ENCODE peak calls at places on chromosomes 13 and 19, in four cellular contexts. Z, B, K and R are unnamed samples. For H3K9me3, the result is how much of the 10 kb centered on the place peaks cover.

GRCh38 chr19:32471811-32472210 is 66.2 kb downstream of the DPY19L3 start:
- DNase-seq in Z (no peak), B (no peak), K (no peak), R (no peak)

GRCh38 chr19:13806728-13807127 is 11.5 kb downstream of the ZSWIM4 start:
- DNase-seq in Z (no peak), B (no peak), K (no peak), R (no peak)

GRCh38 chr19:39428309-39429112 is 7.2 kb downstream of the RPS16 start:
- DNase-seq in Z (peak), B (no peak), K (peak), R (no peak)

GRCh38 chr19:3146677-3147100 is 10.9 kb downstream of the GNA15 start:
- DNase-seq in Z (no peak), B (no peak), K (no peak), R (peak)

GRCh38 chr19:4278926-4279529 is at the start of gene SHD:
- DNase-seq in Z (no peak), B (no peak), K (no peak), R (no peak)

GRCh38 chr19:38924383-38924782 is 6.2 kb downstream of the SARS2 start:
- DNase-seq in Z (no peak), B (no peak), K (no peak), R (no peak)

GRCh38 chr19:54470991-54471782 is 1.9 kb downstream of the CDC42EP5 start:
- DNase-seq in Z (no peak), B (no peak), K (no peak), R (peak)

GRCh38 chr19:48962029-48962848 is 2.9 kb upstream of the FTL start:
- DNase-seq in Z (no peak), B (no peak), K (no peak), R (peak)

GRCh38 chr13:79966039-79966438 is 374.9 kb downstream of the SPRY2 start:
- DNase-seq in Z (peak), B (no peak), K (no peak), R (no peak)

GRCh38 chr19:4522291-4523002 is 4.2 kb upstream of the PLIN4 start:
- DNase-seq in Z (no peak), B (no peak), K (no peak), R (no peak)

GRCh38 chr19:572891-573825 is 762 bp downstream of the BSG start:
- DNase-seq in Z (peak), B (peak), K (no peak), R (peak)

GRCh38 chr13:91609353-91609752 is 210.9 kb downstream of the GPC5 start:
- DNase-seq in Z (peak), B (no peak), K (no peak), R (no peak)

GRCh38 chr19:1985588-1986356 is 29.7 kb downstream of the BTBD2 start:
- DNase-seq in Z (no peak), B (no peak), K (no peak), R (no peak)

GRCh38 chr19:55300821-55301458 is 17.1 kb downstream of the BRSK1 start:
- DNase-seq in Z (no peak), B (no peak), K (peak), R (no peak)

GRCh38 chr13:91045351-91046034 is 302.0 kb upstream of the MIR17HG start:
- DNase-seq in Z (no peak), B (no peak), K (peak), R (no peak)

GRCh38 chr13:25778808-25779207 is 273.0 kb downstream of the SHISA2 start:
- DNase-seq in Z (no peak), B (no peak), K (no peak), R (no peak)

GRCh38 chr13:110771194-110771593 is 57.7 kb downstream of the ING1 start:
- DNase-seq in Z (peak), B (no peak), K (no peak), R (no peak)

GRCh38 chr19:19405919-19406877 is 723 bp downstream of the GATAD2A start:
- DNase-seq in Z (peak), B (peak), K (peak), R (peak)

GRCh38 chr19:33606556-33606955 is 15.2 kb upstream of the CHST8 start:
- DNase-seq in Z (no peak), B (no peak), K (no peak), R (no peak)

GRCh38 chr19:3554254-3555083 is 2.9 kb downstream of the MFSD12 start:
- DNase-seq in Z (no peak), B (no peak), K (no peak), R (peak)

GRCh38 chr13:106143930-106144709 is 391.3 kb downstream of the EFNB2 start:
- DNase-seq in Z (no peak), B (peak), K (no peak), R (peak)

GRCh38 chr13:37074703-37075102 is 15.2 kb upstream of the SUPT20H start:
- DNase-seq in Z (peak), B (peak), K (no peak), R (no peak)

GRCh38 chr13:34627905-34628682 is 314.0 kb upstream of the NBEA start:
- DNase-seq in Z (no peak), B (no peak), K (no peak), R (no peak)

GRCh38 chr13:78881746-78882145 is 222.8 kb upstream of the OBI1 start:
- DNase-seq in Z (no peak), B (no peak), K (no peak), R (no peak)

GRCh38 chr19:14507704-14508246 is 10.4 kb downstream of the DNAJB1 start:
- DNase-seq in Z (peak), B (peak), K (no peak), R (no peak)

GRCh38 chr13:83297591-83298305 is 584.5 kb downstream of the SLITRK1 start:
- DNase-seq in Z (no peak), B (no peak), K (no peak), R (no peak)

GRCh38 chr13:112263152-112263551 is 113.0 kb upstream of the SPACA7 start:
- DNase-seq in Z (no peak), B (no peak), K (no peak), R (no peak)
- H3K9me3 ChIP-seq in Z (under half), B (under half), K (under half), R (under half)

GRCh38 chr19:50187937-50188336 is 15.5 kb upstream of the MYH14 start:
- DNase-seq in Z (no peak), B (no peak), K (no peak), R (peak)
- H3K9me3 ChIP-seq in Z (under half), B (under half), K (under half), R (under half)

GRCh38 chr13:29428992-29429315 is 166.5 kb downstream of the SLC7A1 start:
- DNase-seq in Z (no peak), B (no peak), K (no peak), R (no peak)

GRCh38 chr13:29423050-29423449 is 172.4 kb downstream of the SLC7A1 start:
- DNase-seq in Z (no peak), B (no peak), K (peak), R (no peak)

GRCh38 chr13:29429496-29429895 is 166.0 kb downstream of the SLC7A1 start:
- DNase-seq in Z (no peak), B (no peak), K (no peak), R (no peak)

GRCh38 chr13:29427937-29428309 is 167.6 kb downstream of the SLC7A1 start:
- DNase-seq in Z (no peak), B (no peak), K (no peak), R (no peak)

GRCh38 chr13:29428310-29428991 is 167.0 kb downstream of the SLC7A1 start:
- DNase-seq in Z (no peak), B (peak), K (peak), R (no peak)
- H3K9me3 ChIP-seq in Z (under half), B (under half), K (under half), R (under half)

DNA sequence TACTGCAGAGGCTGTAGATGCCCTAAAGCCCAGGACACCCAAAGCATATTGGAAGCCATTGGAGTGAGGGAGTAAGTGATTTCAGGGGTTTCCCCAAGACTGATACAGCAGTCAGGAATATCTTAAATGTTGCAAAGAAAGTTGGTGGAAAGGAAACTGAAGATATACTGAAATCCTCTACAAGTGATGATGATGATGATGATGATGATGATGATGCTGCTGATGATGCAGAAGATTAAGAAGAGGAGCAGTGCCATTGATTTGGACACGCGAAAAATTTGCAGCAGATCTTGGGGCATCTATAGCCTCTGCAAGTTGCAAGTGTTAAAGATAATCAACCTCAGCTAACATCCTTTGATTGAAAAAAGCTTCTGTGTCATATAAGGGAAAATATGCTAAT is 23.8 kb downstream of the ZNF44 start:
- DNase-seq in Z (no peak), B (no peak), K (no peak), R (no peak)
- H3K9me3 ChIP-seq in Z (half or more), B (half or more), K (under half), R (half or more)

GRCh38 chr19:51993422-51993821 is 6.8 kb upstream of the ZNF350 start:
- DNase-seq in Z (no peak), B (no peak), K (no peak), R (no peak)
- H3K9me3 ChIP-seq in Z (half or more), B (half or more), K (under half), R (half or more)

GRCh38 chr19:22601906-22602630 is 32.1 kb upstream of the ZNF492 start:
- DNase-seq in Z (no peak), B (no peak), K (no peak), R (no peak)
- H3K9me3 ChIP-seq in Z (half or more), B (half or more), K (half or more), R (half or more)

GRCh38 chr19:12526542-12526941 is 24.7 kb downstream of the ZNF564 start:
- DNase-seq in Z (no peak), B (no peak), K (no peak), R (no peak)
- H3K9me3 ChIP-seq in Z (half or more), B (half or more), K (under half), R (half or more)

GRCh38 chr19:23784274-23784673 is 25.6 kb upstream of the ZNF681 start:
- DNase-seq in Z (no peak), B (no peak), K (no peak), R (no peak)

GRCh38 chr19:23789246-23789645 is 30.6 kb upstream of the ZNF681 start:
- DNase-seq in Z (no peak), B (peak), K (no peak), R (no peak)

GRCh38 chr19:23785982-23786381 is 27.3 kb upstream of the ZNF681 start:
- DNase-seq in Z (no peak), B (no peak), K (no peak), R (no peak)

GRCh38 chr19:23788415-23788814 is 29.7 kb upstream of the ZNF681 start:
- DNase-seq in Z (no peak), B (no peak), K (no peak), R (no peak)

DNA sequence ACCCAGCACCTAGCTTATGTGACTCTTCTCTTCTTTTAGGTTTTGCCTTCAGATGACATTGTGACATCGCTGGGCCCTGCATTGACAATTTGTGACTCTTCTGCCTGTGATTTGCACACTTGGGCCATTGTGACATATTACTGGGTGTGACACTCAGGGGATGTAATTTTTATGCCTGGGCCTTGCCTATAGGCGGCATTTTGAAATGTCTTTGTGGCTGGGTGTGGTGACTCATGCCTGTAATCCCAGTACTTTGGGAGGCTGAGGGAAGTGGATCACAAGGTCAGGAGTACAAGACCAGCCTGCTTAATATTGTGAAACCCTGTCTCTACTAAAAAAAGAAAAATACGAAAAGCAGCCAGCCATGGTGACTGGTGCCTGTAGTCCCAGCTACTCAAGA is 28.4 kb upstream of the ZNF681 start:
- DNase-seq in Z (peak), B (peak), K (no peak), R (peak)
- H3K9me3 ChIP-seq in Z (under half), B (under half), K (under half), R (under half)

DNA sequence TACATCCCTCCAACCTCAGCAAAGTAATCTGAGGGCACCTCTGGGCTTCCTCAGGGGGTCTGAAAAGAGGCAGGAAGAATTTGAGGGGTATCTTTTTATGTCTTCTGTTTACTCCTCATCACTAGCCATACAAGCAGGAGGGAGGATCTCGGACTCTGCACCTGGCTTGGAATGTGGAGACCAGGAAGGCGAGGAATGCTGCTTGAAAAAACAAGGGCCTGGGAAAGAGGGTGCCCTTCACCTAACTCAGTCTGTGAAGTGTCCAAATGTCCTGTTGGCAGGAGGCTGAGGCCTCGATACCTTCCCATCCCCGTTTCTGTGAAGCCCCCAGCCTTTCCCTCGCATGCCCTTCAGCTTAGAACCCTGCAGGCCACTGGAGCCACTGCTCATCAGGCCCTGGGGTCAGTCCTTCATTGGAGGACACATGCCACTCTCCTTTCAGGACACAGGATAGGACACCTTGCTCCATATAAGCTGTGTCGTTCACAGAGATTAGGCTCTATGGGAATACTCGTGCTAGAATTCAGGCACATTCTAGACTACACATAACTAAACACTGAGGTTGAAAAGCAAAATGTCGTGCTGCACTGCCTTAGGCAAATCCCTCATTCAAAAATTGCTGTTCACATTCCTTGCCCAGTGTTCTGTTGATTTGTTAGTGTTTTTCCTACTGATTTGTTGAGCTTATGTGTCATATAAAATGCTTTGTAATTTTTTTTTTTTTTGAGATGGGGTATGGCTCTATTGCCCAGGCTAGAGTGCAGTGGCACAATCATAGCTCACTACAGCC is 49.7 kb downstream of the ESD start:
- DNase-seq in Z (no peak), B (no peak), K (no peak), R (no peak)
- H3K9me3 ChIP-seq in Z (under half), B (under half), K (under half), R (under half)

DNA sequence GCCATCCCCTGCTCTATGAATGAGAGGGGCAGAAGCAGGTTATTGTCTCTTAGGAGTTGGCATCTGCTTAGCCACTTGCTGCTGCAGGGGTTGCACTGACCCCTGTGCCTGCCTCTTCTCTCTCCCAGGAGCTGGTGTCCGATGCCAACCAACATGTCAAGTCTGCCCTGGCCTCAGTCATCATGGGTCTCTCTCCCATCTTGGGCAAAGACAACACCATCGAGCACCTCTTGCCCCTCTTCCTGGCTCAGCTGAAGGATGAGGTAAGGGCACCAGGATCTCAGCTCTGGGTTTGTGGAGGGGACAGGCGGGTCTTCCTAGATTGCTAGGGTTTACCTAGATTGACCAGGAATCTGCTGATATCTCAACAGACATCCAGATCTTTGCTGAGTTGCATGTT is 26.5 kb downstream of the PPP2R1A start:
- DNase-seq in Z (no peak), B (no peak), K (no peak), R (no peak)
- H3K9me3 ChIP-seq in Z (under half), B (under half), K (under half), R (under half)